ENCODE peak calls at places on chromosome 22, in seven cellular contexts. One of them, this sample, is unnamed.

GRCh38 chr22:32281092-32281491 is 25.9 kb upstream of the SLC5A4 start:
- DNase-seq in CD8-positive, alpha-beta memory T cell: no peak
- DNase-seq in kidney glomerular epithelial cell: no peak
- DNase-seq in NCI-H1105: no peak
- DNase-seq in fibroblast of mammary gland: peak
- DNase-seq in pons: peak
- DNase-seq in stimulated activated CD4-positive, alpha-beta T cell treated with anti-CD3 and anti-CD28 coated beads, Interleukin-1b, Interleukin-23, amount 100 ng/mL, for 24 hours: no peak
- DNase-seq in this sample: no peak

GRCh38 chr22:42863349-42863911 is 6.4 kb upstream of the ARFGAP3 start:
- DNase-seq in CD8-positive, alpha-beta memory T cell: no peak
- DNase-seq in kidney glomerular epithelial cell: peak
- DNase-seq in NCI-H1105: no peak
- DNase-seq in fibroblast of mammary gland: peak
- DNase-seq in pons: no peak
- DNase-seq in stimulated activated CD4-positive, alpha-beta T cell treated with anti-CD3 and anti-CD28 coated beads, Interleukin-1b, Interleukin-23, amount 100 ng/mL, for 24 hours: peak
- DNase-seq in this sample: no peak

GRCh38 chr22:36349726-36350125 is 38.0 kb downstream of the MYH9 start:
- DNase-seq in CD8-positive, alpha-beta memory T cell: no peak
- DNase-seq in kidney glomerular epithelial cell: peak
- DNase-seq in NCI-H1105: no peak
- DNase-seq in fibroblast of mammary gland: no peak
- DNase-seq in pons: no peak
- DNase-seq in stimulated activated CD4-positive, alpha-beta T cell treated with anti-CD3 and anti-CD28 coated beads, Interleukin-1b, Interleukin-23, amount 100 ng/mL, for 24 hours: no peak
- DNase-seq in this sample: no peak

GRCh38 chr22:42560781-42561180 is 7.0 kb downstream of the SERHL2 start:
- DNase-seq in CD8-positive, alpha-beta memory T cell: no peak
- DNase-seq in kidney glomerular epithelial cell: peak
- DNase-seq in NCI-H1105: no peak
- DNase-seq in fibroblast of mammary gland: peak
- DNase-seq in pons: no peak
- DNase-seq in stimulated activated CD4-positive, alpha-beta T cell treated with anti-CD3 and anti-CD28 coated beads, Interleukin-1b, Interleukin-23, amount 100 ng/mL, for 24 hours: no peak
- DNase-seq in this sample: no peak

GRCh38 chr22:22200569-22201184 is 43.9 kb upstream of the VPREB1 start:
- DNase-seq in CD8-positive, alpha-beta memory T cell: no peak
- DNase-seq in kidney glomerular epithelial cell: no peak
- DNase-seq in NCI-H1105: no peak
- DNase-seq in fibroblast of mammary gland: no peak
- DNase-seq in pons: no peak
- DNase-seq in stimulated activated CD4-positive, alpha-beta T cell treated with anti-CD3 and anti-CD28 coated beads, Interleukin-1b, Interleukin-23, amount 100 ng/mL, for 24 hours: no peak
- DNase-seq in this sample: no peak

GRCh38 chr22:17917490-17917983 is 106.8 kb downstream of the MICAL3 start:
- DNase-seq in CD8-positive, alpha-beta memory T cell: no peak
- DNase-seq in kidney glomerular epithelial cell: no peak
- DNase-seq in NCI-H1105: no peak
- DNase-seq in fibroblast of mammary gland: no peak
- DNase-seq in pons: no peak
- DNase-seq in stimulated activated CD4-positive, alpha-beta T cell treated with anti-CD3 and anti-CD28 coated beads, Interleukin-1b, Interleukin-23, amount 100 ng/mL, for 24 hours: no peak
- DNase-seq in this sample: no peak

GRCh38 chr22:39253427-39254070 is 8.8 kb upstream of the PDGFB start:
- DNase-seq in CD8-positive, alpha-beta memory T cell: peak
- DNase-seq in kidney glomerular epithelial cell: peak
- DNase-seq in NCI-H1105: peak
- DNase-seq in fibroblast of mammary gland: peak
- DNase-seq in pons: no peak
- DNase-seq in stimulated activated CD4-positive, alpha-beta T cell treated with anti-CD3 and anti-CD28 coated beads, Interleukin-1b, Interleukin-23, amount 100 ng/mL, for 24 hours: no peak
- DNase-seq in this sample: no peak

GRCh38 chr22:19208287-19208847 is 29.8 kb upstream of the SLC25A1 start:
- DNase-seq in CD8-positive, alpha-beta memory T cell: no peak
- DNase-seq in kidney glomerular epithelial cell: no peak
- DNase-seq in NCI-H1105: no peak
- DNase-seq in fibroblast of mammary gland: no peak
- DNase-seq in pons: no peak
- DNase-seq in stimulated activated CD4-positive, alpha-beta T cell treated with anti-CD3 and anti-CD28 coated beads, Interleukin-1b, Interleukin-23, amount 100 ng/mL, for 24 hours: no peak
- DNase-seq in this sample: no peak

GRCh38 chr22:22111267-22111751 is 128.7 kb upstream of the TOP3B start:
- DNase-seq in CD8-positive, alpha-beta memory T cell: no peak
- DNase-seq in kidney glomerular epithelial cell: peak
- DNase-seq in NCI-H1105: no peak
- DNase-seq in fibroblast of mammary gland: peak
- DNase-seq in pons: no peak
- DNase-seq in stimulated activated CD4-positive, alpha-beta T cell treated with anti-CD3 and anti-CD28 coated beads, Interleukin-1b, Interleukin-23, amount 100 ng/mL, for 24 hours: peak
- DNase-seq in this sample: no peak

GRCh38 chr22:42614312-42615091 is at the start of gene POLDIP3:
- DNase-seq in CD8-positive, alpha-beta memory T cell: peak
- DNase-seq in kidney glomerular epithelial cell: peak
- DNase-seq in NCI-H1105: peak
- DNase-seq in fibroblast of mammary gland: peak
- DNase-seq in pons: peak
- DNase-seq in stimulated activated CD4-positive, alpha-beta T cell treated with anti-CD3 and anti-CD28 coated beads, Interleukin-1b, Interleukin-23, amount 100 ng/mL, for 24 hours: peak
- DNase-seq in this sample: peak

GRCh38 chr22:20968281-20968977 is 1.4 kb downstream of the AIFM3 start:
- DNase-seq in CD8-positive, alpha-beta memory T cell: no peak
- DNase-seq in kidney glomerular epithelial cell: no peak
- DNase-seq in NCI-H1105: no peak
- DNase-seq in fibroblast of mammary gland: no peak
- DNase-seq in pons: no peak
- DNase-seq in stimulated activated CD4-positive, alpha-beta T cell treated with anti-CD3 and anti-CD28 coated beads, Interleukin-1b, Interleukin-23, amount 100 ng/mL, for 24 hours: no peak
- DNase-seq in this sample: no peak

GRCh38 chr22:49163258-49163959 is 664.3 kb downstream of the BRD1 start:
- DNase-seq in CD8-positive, alpha-beta memory T cell: peak
- DNase-seq in kidney glomerular epithelial cell: no peak
- DNase-seq in NCI-H1105: no peak
- DNase-seq in fibroblast of mammary gland: no peak
- DNase-seq in pons: no peak
- DNase-seq in stimulated activated CD4-positive, alpha-beta T cell treated with anti-CD3 and anti-CD28 coated beads, Interleukin-1b, Interleukin-23, amount 100 ng/mL, for 24 hours: no peak
- DNase-seq in this sample: no peak

GRCh38 chr22:32695451-32695891 is 106.0 kb upstream of the TIMP3 start:
- DNase-seq in CD8-positive, alpha-beta memory T cell: no peak
- DNase-seq in kidney glomerular epithelial cell: peak
- DNase-seq in NCI-H1105: no peak
- DNase-seq in fibroblast of mammary gland: peak
- DNase-seq in pons: no peak
- DNase-seq in stimulated activated CD4-positive, alpha-beta T cell treated with anti-CD3 and anti-CD28 coated beads, Interleukin-1b, Interleukin-23, amount 100 ng/mL, for 24 hours: no peak
- DNase-seq in this sample: no peak

GRCh38 chr22:19120829-19121630 is 1.2 kb downstream of the DGCR2 start:
- DNase-seq in CD8-positive, alpha-beta memory T cell: peak
- DNase-seq in kidney glomerular epithelial cell: peak
- DNase-seq in NCI-H1105: no peak
- DNase-seq in fibroblast of mammary gland: peak
- DNase-seq in pons: no peak
- DNase-seq in stimulated activated CD4-positive, alpha-beta T cell treated with anti-CD3 and anti-CD28 coated beads, Interleukin-1b, Interleukin-23, amount 100 ng/mL, for 24 hours: no peak
- DNase-seq in this sample: no peak

GRCh38 chr22:44455151-44455962 is 42.7 kb downstream of the RTL6 start:
- DNase-seq in CD8-positive, alpha-beta memory T cell: peak
- DNase-seq in kidney glomerular epithelial cell: no peak
- DNase-seq in NCI-H1105: no peak
- DNase-seq in fibroblast of mammary gland: no peak
- DNase-seq in pons: no peak
- DNase-seq in stimulated activated CD4-positive, alpha-beta T cell treated with anti-CD3 and anti-CD28 coated beads, Interleukin-1b, Interleukin-23, amount 100 ng/mL, for 24 hours: no peak
- DNase-seq in this sample: no peak

GRCh38 chr22:50610041-50610451 is 9.5 kb downstream of the MAPK8IP2 start:
- DNase-seq in CD8-positive, alpha-beta memory T cell: no peak
- DNase-seq in kidney glomerular epithelial cell: no peak
- DNase-seq in NCI-H1105: no peak
- DNase-seq in fibroblast of mammary gland: no peak
- DNase-seq in pons: no peak
- DNase-seq in stimulated activated CD4-positive, alpha-beta T cell treated with anti-CD3 and anti-CD28 coated beads, Interleukin-1b, Interleukin-23, amount 100 ng/mL, for 24 hours: no peak
- DNase-seq in this sample: no peak

GRCh38 chr22:31295831-31296230 is 3.5 kb upstream of the PIK3IP1 start:
- DNase-seq in CD8-positive, alpha-beta memory T cell: no peak
- DNase-seq in kidney glomerular epithelial cell: peak
- DNase-seq in NCI-H1105: no peak
- DNase-seq in fibroblast of mammary gland: peak
- DNase-seq in pons: no peak
- DNase-seq in stimulated activated CD4-positive, alpha-beta T cell treated with anti-CD3 and anti-CD28 coated beads, Interleukin-1b, Interleukin-23, amount 100 ng/mL, for 24 hours: no peak
- DNase-seq in this sample: no peak

GRCh38 chr22:33726294-33726711 is 194.0 kb downstream of the LARGE1 start:
- DNase-seq in CD8-positive, alpha-beta memory T cell: no peak
- DNase-seq in kidney glomerular epithelial cell: no peak
- DNase-seq in NCI-H1105: no peak
- DNase-seq in fibroblast of mammary gland: peak
- DNase-seq in pons: no peak
- DNase-seq in stimulated activated CD4-positive, alpha-beta T cell treated with anti-CD3 and anti-CD28 coated beads, Interleukin-1b, Interleukin-23, amount 100 ng/mL, for 24 hours: no peak
- DNase-seq in this sample: no peak

GRCh38 chr22:17890245-17890671 is 116.0 kb upstream of the BID start:
- DNase-seq in CD8-positive, alpha-beta memory T cell: no peak
- DNase-seq in kidney glomerular epithelial cell: peak
- DNase-seq in NCI-H1105: no peak
- DNase-seq in fibroblast of mammary gland: no peak
- DNase-seq in pons: no peak
- DNase-seq in stimulated activated CD4-positive, alpha-beta T cell treated with anti-CD3 and anti-CD28 coated beads, Interleukin-1b, Interleukin-23, amount 100 ng/mL, for 24 hours: no peak
- DNase-seq in this sample: no peak

GRCh38 chr22:35315855-35316745 is 16.4 kb downstream of the TOM1 start:
- DNase-seq in CD8-positive, alpha-beta memory T cell: peak
- DNase-seq in kidney glomerular epithelial cell: no peak
- DNase-seq in NCI-H1105: peak
- DNase-seq in fibroblast of mammary gland: no peak
- DNase-seq in pons: no peak
- DNase-seq in stimulated activated CD4-positive, alpha-beta T cell treated with anti-CD3 and anti-CD28 coated beads, Interleukin-1b, Interleukin-23, amount 100 ng/mL, for 24 hours: no peak
- DNase-seq in this sample: no peak

GRCh38 chr22:43269325-43270040 is 73.7 kb downstream of the SCUBE1 start:
- DNase-seq in CD8-positive, alpha-beta memory T cell: no peak
- DNase-seq in kidney glomerular epithelial cell: no peak
- DNase-seq in NCI-H1105: no peak
- DNase-seq in fibroblast of mammary gland: no peak
- DNase-seq in pons: no peak
- DNase-seq in stimulated activated CD4-positive, alpha-beta T cell treated with anti-CD3 and anti-CD28 coated beads, Interleukin-1b, Interleukin-23, amount 100 ng/mL, for 24 hours: no peak
- DNase-seq in this sample: no peak

GRCh38 chr22:24156146-24156914 is 25.0 kb upstream of the SUSD2 start:
- DNase-seq in CD8-positive, alpha-beta memory T cell: peak
- DNase-seq in kidney glomerular epithelial cell: peak
- DNase-seq in NCI-H1105: no peak
- DNase-seq in fibroblast of mammary gland: peak
- DNase-seq in pons: no peak
- DNase-seq in stimulated activated CD4-positive, alpha-beta T cell treated with anti-CD3 and anti-CD28 coated beads, Interleukin-1b, Interleukin-23, amount 100 ng/mL, for 24 hours: peak
- DNase-seq in this sample: peak

GRCh38 chr22:25702046-25702445 is 39.9 kb upstream of the MYO18B start:
- DNase-seq in CD8-positive, alpha-beta memory T cell: no peak
- DNase-seq in kidney glomerular epithelial cell: peak
- DNase-seq in NCI-H1105: peak
- DNase-seq in fibroblast of mammary gland: peak
- DNase-seq in pons: peak
- DNase-seq in stimulated activated CD4-positive, alpha-beta T cell treated with anti-CD3 and anti-CD28 coated beads, Interleukin-1b, Interleukin-23, amount 100 ng/mL, for 24 hours: no peak
- DNase-seq in this sample: no peak

GRCh38 chr22:23772315-23773246 is at the start of gene MMP11:
- DNase-seq in CD8-positive, alpha-beta memory T cell: peak
- DNase-seq in kidney glomerular epithelial cell: no peak
- DNase-seq in NCI-H1105: peak
- DNase-seq in fibroblast of mammary gland: no peak
- DNase-seq in pons: no peak
- DNase-seq in stimulated activated CD4-positive, alpha-beta T cell treated with anti-CD3 and anti-CD28 coated beads, Interleukin-1b, Interleukin-23, amount 100 ng/mL, for 24 hours: peak
- DNase-seq in this sample: no peak

GRCh38 chr22:21889251-21889990 is 22.0 kb upstream of the MAPK1 start:
- DNase-seq in CD8-positive, alpha-beta memory T cell: no peak
- DNase-seq in kidney glomerular epithelial cell: no peak
- DNase-seq in NCI-H1105: no peak
- DNase-seq in fibroblast of mammary gland: no peak
- DNase-seq in pons: no peak
- DNase-seq in stimulated activated CD4-positive, alpha-beta T cell treated with anti-CD3 and anti-CD28 coated beads, Interleukin-1b, Interleukin-23, amount 100 ng/mL, for 24 hours: no peak
- DNase-seq in this sample: no peak

GRCh38 chr22:27489265-27489675 is 312.3 kb downstream of the MN1 start:
- DNase-seq in CD8-positive, alpha-beta memory T cell: no peak
- DNase-seq in kidney glomerular epithelial cell: no peak
- DNase-seq in NCI-H1105: no peak
- DNase-seq in fibroblast of mammary gland: peak
- DNase-seq in pons: no peak
- DNase-seq in stimulated activated CD4-positive, alpha-beta T cell treated with anti-CD3 and anti-CD28 coated beads, Interleukin-1b, Interleukin-23, amount 100 ng/mL, for 24 hours: no peak
- DNase-seq in this sample: no peak

GRCh38 chr22:45190473-45190872 is 26.7 kb downstream of the NUP50 start:
- DNase-seq in CD8-positive, alpha-beta memory T cell: no peak
- DNase-seq in kidney glomerular epithelial cell: no peak
- DNase-seq in NCI-H1105: no peak
- DNase-seq in fibroblast of mammary gland: no peak
- DNase-seq in pons: no peak
- DNase-seq in stimulated activated CD4-positive, alpha-beta T cell treated with anti-CD3 and anti-CD28 coated beads, Interleukin-1b, Interleukin-23, amount 100 ng/mL, for 24 hours: no peak
- DNase-seq in this sample: no peak

GRCh38 chr22:36868546-36868945 is 7.7 kb downstream of the NCF4 start:
- DNase-seq in CD8-positive, alpha-beta memory T cell: no peak
- DNase-seq in kidney glomerular epithelial cell: no peak
- DNase-seq in NCI-H1105: no peak
- DNase-seq in fibroblast of mammary gland: no peak
- DNase-seq in pons: no peak
- DNase-seq in stimulated activated CD4-positive, alpha-beta T cell treated with anti-CD3 and anti-CD28 coated beads, Interleukin-1b, Interleukin-23, amount 100 ng/mL, for 24 hours: no peak
- DNase-seq in this sample: no peak

This sample was measured in hypothalamus.